ENCODE peak calls at places on chromosomes 5 and 9, in four cellular contexts. C is astrocyte of the spinal cord, Y is AML-193, B is nephron progenitor cell. L is an unnamed sample.

GRCh38 chr5:31235381-31235780 is 41.9 kb downstream of the CDH6 start:
- DNase-seq in C (peak; percentile 23), Y (no peak), B (no peak), L (peak; percentile 30)

GRCh38 chr9:124260769-124261603 is 3.2 kb downstream of the NEK6 start:
- DNase-seq in Y (peak; percentile 94), B (no peak), C (peak; percentile 73), L (peak; percentile 77)

GRCh38 chr9:14903040-14903439 is 7.2 kb downstream of the FREM1 start:
- DNase-seq in C (no peak), Y (no peak), B (no peak), L (no peak)

GRCh38 chr9:106085479-106085878 is 391.1 kb downstream of the TMEM38B start:
- DNase-seq in B (no peak), C (no peak), Y (no peak), L (no peak)

GRCh38 chr5:2895876-2896275 is 144.4 kb upstream of the IRX2 start:
- DNase-seq in C (no peak), Y (no peak), B (no peak), L (no peak)

GRCh38 chr5:53378590-53379247 is 101.7 kb upstream of the FST start:
- DNase-seq in C (peak; percentile 72), B (no peak), Y (no peak), L (no peak)

GRCh38 chr9:16726718-16727451 is 143.6 kb downstream of the BNC2 start:
- DNase-seq in Y (no peak), C (peak; percentile 90), B (peak; percentile 85), L (peak; percentile 69)

GRCh38 chr9:70881321-70881720 is 240.1 kb downstream of the TRPM3 start:
- DNase-seq in C (no peak), B (no peak), Y (no peak), L (no peak)

GRCh38 chr5:91382530-91383026 is 539 bp downstream of the ARRDC3 start:
- DNase-seq in C (peak; percentile 66), B (no peak), Y (peak; percentile 44), L (peak; percentile 26)

GRCh38 chr9:109414125-109414785 is 83.9 kb downstream of the PTPN3 start:
- DNase-seq in Y (no peak), B (no peak), C (no peak), L (no peak)

GRCh38 chr5:56734066-56734766 is 81.1 kb upstream of the MAP3K1 start:
- DNase-seq in C (no peak), B (no peak), Y (no peak), L (peak; percentile 27)

GRCh38 chr9:80437825-80438224 is 866.1 kb downstream of the TLE4 start:
- DNase-seq in C (no peak), B (no peak), Y (no peak), L (no peak)

GRCh38 chr9:38132956-38133355 is 63.9 kb upstream of the SHB start:
- DNase-seq in C (no peak), Y (no peak), B (no peak), L (no peak)

GRCh38 chr9:81665514-81665838 is 23.9 kb downstream of the TLE1 start:
- DNase-seq in Y (no peak), B (no peak), C (no peak), L (no peak)

GRCh38 chr5:115069087-115069968 is 100.4 kb downstream of the TRIM36 start:
- DNase-seq in C (peak; percentile 51), B (peak; percentile 40), Y (peak; percentile 20), L (peak; percentile 41)

GRCh38 chr9:130825051-130825651 is 9.9 kb upstream of the ABL1 start:
- DNase-seq in B (peak; percentile 46), C (peak; percentile 93), Y (no peak), L (peak; percentile 35)

GRCh38 chr9:69470186-69470977 is 145.4 kb downstream of the ENTREP1 start:
- DNase-seq in Y (no peak), C (no peak), B (no peak), L (no peak)

GRCh38 chr5:10639846-10640368 is 76.0 kb downstream of the ANKRD33B start:
- DNase-seq in B (no peak), Y (no peak), C (no peak), L (no peak)

GRCh38 chr9:137590123-137590468 is 216 bp downstream of the ZMYND19 start:
- DNase-seq in C (no peak), Y (no peak), B (no peak), L (no peak)

GRCh38 chr5:16737173-16737572 is 120.4 kb upstream of the RETREG1 start:
- DNase-seq in B (no peak), Y (no peak), C (no peak), L (no peak)

GRCh38 chr9:109599131-109599530 is 101.0 kb upstream of the PTPN3 start:
- DNase-seq in Y (no peak), C (peak; percentile 7), B (no peak), L (no peak)

GRCh38 chr9:2228132-2228531 is 213.0 kb downstream of the SMARCA2 start:
- DNase-seq in C (no peak), B (peak; percentile 17), Y (peak; percentile 29), L (no peak)

GRCh38 chr5:77971965-77972544 is 195.9 kb upstream of the TBCA start:
- DNase-seq in Y (no peak), B (no peak), C (no peak), L (no peak)

GRCh38 chr5:38591450-38591849 is 35.0 kb upstream of the LIFR start:
- DNase-seq in Y (no peak), C (peak; percentile 53), B (no peak), L (no peak)

GRCh38 chr9:130820135-130820738 is 14.8 kb upstream of the ABL1 start:
- DNase-seq in B (no peak), C (no peak), Y (no peak), L (no peak)

GRCh38 chr9:83242066-83242465 is 179.1 kb upstream of the RASEF start:
- DNase-seq in B (no peak), Y (no peak), C (no peak), L (no peak)

GRCh38 chr5:73236541-73237128 is 63.6 kb downstream of the TMEM174 start:
- DNase-seq in C (no peak), B (no peak), Y (no peak), L (no peak)

GRCh38 chr5:38121420-38121819 is 136.9 kb upstream of the EGFLAM start:
- DNase-seq in Y (no peak), B (no peak), C (no peak), L (no peak)

GRCh38 chr9:79431019-79431679 is 140.6 kb upstream of the TLE4 start:
- DNase-seq in Y (no peak), C (no peak), B (no peak), L (no peak)

GRCh38 chr5:94691947-94692346 is 73.5 kb downstream of the SLF1 start:
- DNase-seq in C (peak; percentile 84), Y (no peak), B (no peak), L (no peak)

GRCh38 chr9:78046120-78046519 is 14.5 kb upstream of the GNAQ start:
- DNase-seq in Y (no peak), C (no peak), B (no peak), L (no peak)

GRCh38 chr9:37097294-37097693 is 23.1 kb upstream of the ZCCHC7 start:
- DNase-seq in C (no peak), Y (no peak), B (no peak), L (no peak)

GRCh38 chr5:74833537-74834266 is 32.5 kb downstream of the FAM169A start:
- DNase-seq in Y (no peak), C (no peak), B (no peak), L (no peak)

L was measured in Caki2.